ENCODE peak calls at places on chromosomes 3 and 15, in seven cellular contexts. P, I, T, F, D, X and S are unnamed samples. For H3K4me1, the result is how much of the 10 kb centered on the place peaks cover.

GRCh38 chr3:51355891-51356578 is 29.1 kb upstream of the MANF start:
- DNase-seq in P (no peak), I (no peak), T (no peak), F (no peak), D (no peak), X (no peak), S (no peak)

GRCh38 chr3:1960506-1960905 is 138.2 kb upstream of the CNTN4 start:
- DNase-seq in P (no peak), I (no peak), T (no peak), F (no peak), D (no peak), X (no peak), S (peak)

GRCh38 chr3:29695201-29695904 is 414.5 kb downstream of the RBMS3 start:
- DNase-seq in P (no peak), I (peak), T (no peak), F (peak), D (no peak), X (no peak), S (peak)

GRCh38 chr3:112111785-112112402 is 21.2 kb downstream of the GCSAM start:
- DNase-seq in P (peak), I (peak), T (peak), F (peak), D (peak), X (peak), S (peak)

GRCh38 chr3:126134219-126134975 is 46.0 kb downstream of the ALDH1L1 start:
- DNase-seq in P (peak), I (peak), T (peak), F (peak), D (peak), X (peak), S (peak)

GRCh38 chr15:60973637-60974415 is 255.3 kb downstream of the RORA start:
- DNase-seq in P (no peak), I (peak), T (no peak), F (peak), D (no peak), X (peak), S (no peak)

GRCh38 chr3:153595186-153595815 is 433.3 kb downstream of the RAP2B start:
- DNase-seq in P (no peak), I (peak), T (no peak), F (peak), D (no peak), X (peak), S (no peak)

GRCh38 chr15:90872481-90873184 is 4.2 kb downstream of the FURIN start:
- DNase-seq in P (peak), I (peak), T (no peak), F (peak), D (no peak), X (no peak), S (peak)

GRCh38 chr15:22927761-22928160 is 52.4 kb downstream of the CYFIP1 start:
- DNase-seq in P (no peak), I (no peak), T (no peak), F (no peak), D (no peak), X (no peak), S (no peak)

GRCh38 chr3:127420355-127420655 is 132.5 kb upstream of the PRR20G start:
- DNase-seq in P (no peak), I (no peak), T (no peak), F (no peak), D (no peak), X (no peak), S (no peak)

GRCh38 chr3:127418560-127419099 is 130.8 kb upstream of the PRR20G start:
- DNase-seq in P (no peak), I (no peak), T (no peak), F (no peak), D (no peak), X (no peak), S (no peak)

GRCh38 chr3:127419641-127420354 is 132.0 kb upstream of the PRR20G start:
- DNase-seq in P (no peak), I (no peak), T (no peak), F (no peak), D (no peak), X (no peak), S (no peak)

GRCh38 chr3:127417709-127418559 is 130.1 kb upstream of the PRR20G start:
- DNase-seq in P (no peak), I (peak), T (no peak), F (no peak), D (no peak), X (no peak), S (peak)

DNA sequence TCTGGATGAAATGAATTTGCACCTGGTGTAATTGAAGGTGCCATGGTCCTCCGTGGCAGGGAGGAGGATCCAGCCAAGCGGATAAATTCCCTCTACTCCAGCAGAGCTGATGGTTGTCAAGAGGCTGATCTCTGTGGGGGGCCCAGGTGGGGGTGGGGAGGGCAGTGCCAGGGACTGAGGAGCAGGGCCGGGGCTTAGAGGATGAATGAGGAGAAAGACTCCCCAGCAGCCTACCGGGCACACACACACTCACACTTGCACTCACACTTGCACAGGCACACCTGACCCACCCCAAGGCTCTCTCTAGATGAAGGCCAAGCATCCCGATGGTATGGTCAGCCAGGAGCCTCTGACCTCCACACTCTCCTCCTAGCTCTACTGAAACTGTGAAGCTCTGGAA is 131.3 kb upstream of the PRR20G start:
- DNase-seq in P (no peak), I (no peak), T (no peak), F (no peak), D (no peak), X (peak), S (no peak)
- H3K27ac ChIP-seq in P (no peak), I (no peak), T (no peak), F (no peak), D (no peak), X (no peak), S (no peak)

DNA sequence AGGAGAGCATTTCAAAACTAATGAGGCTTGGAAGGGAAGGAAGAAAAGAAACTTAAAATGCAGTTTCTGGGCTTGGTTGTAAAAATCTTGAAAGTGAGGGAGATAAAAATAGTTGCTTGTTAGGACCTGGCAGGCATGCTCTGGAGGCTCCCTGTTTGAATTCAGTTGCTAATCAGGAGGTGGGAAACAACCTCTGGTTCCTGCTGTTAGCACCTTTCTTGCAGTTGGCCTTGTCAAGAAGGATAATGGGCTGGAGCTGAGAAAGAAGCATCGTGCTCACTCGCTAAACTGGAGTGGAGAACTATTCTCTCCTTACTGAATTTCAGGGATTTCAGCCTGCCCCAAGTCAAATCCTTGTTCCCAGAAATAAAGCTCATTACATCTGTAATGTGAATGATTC is 23.4 kb downstream of the SNAPC5 start:
- DNase-seq in P (no peak), I (no peak), T (no peak), F (no peak), D (no peak), X (no peak), S (no peak)
- H3K4me3 ChIP-seq in P (no peak), I (no peak), T (no peak), F (no peak), D (no peak), X (no peak), S (no peak)

GRCh38 chr15:55221090-55222011 is 24.6 kb upstream of the RSL24D1 start:
- DNase-seq in P (no peak), I (peak), T (no peak), F (peak), D (no peak), X (no peak), S (peak)
- H3K4me1 ChIP-seq in P (under half), I (under half), T (half or more), F (under half), D (under half), X (under half), S (under half)

DNA sequence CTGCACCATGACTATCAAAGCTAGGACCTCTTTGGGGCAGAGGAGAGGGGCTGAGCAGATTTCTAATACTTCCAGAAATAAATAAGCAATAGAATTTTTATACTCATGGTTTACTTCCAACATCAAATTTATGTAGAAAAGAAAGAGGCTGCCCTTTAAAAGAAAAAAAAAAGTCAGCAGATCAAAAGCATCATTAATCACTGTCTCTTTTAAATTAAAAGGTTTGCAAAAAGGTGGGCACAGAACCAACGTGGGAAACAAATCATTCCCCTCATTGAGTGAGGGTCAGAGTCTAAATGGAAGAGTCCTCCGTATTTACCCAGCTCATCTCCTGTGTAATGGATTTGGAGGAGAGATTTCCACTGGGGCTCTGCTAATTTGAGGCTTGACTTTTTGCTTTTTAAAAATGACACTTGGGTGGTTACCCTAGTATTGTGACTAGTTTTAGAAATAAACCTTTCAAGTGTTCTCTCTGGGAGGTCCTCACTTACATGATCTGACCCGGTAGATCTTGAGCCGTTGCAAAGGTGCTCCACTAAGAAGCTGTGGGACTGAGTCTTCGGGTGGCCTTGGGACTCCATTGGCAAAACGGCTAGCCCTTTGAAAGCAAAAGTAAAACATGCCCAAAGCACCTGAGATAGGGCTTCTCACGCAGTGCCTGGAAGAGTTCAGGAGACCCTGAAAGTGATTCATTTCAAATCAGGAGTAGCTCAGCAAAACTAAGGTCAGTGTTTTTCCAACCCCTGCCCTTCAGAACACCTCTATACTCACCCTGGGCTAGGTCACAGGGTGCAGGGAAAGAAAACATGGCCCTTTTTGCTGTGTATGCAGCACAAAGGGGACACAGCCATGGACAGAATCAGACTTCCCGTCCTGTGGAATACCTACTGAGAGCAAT is 320.9 kb downstream of the FOXP1 start:
- DNase-seq in P (peak), I (no peak), T (no peak), F (no peak), D (no peak), X (no peak), S (peak)
- H3K27ac ChIP-seq in P (peak), I (no peak), T (no peak), F (no peak), D (no peak), X (no peak), S (peak)

GRCh38 chr3:10505050-10505790 is at the start of gene ATP2B2:
- DNase-seq in P (no peak), I (peak), T (no peak), F (peak), D (no peak), X (peak), S (no peak)
- H3K4me3 ChIP-seq in P (no peak), I (no peak), T (no peak), F (no peak), D (peak), X (peak), S (no peak)